ENCODE peak calls at places on chromosomes 2 and 18, in eight cellular contexts. R is heart left ventricle; P is lung microvascular endothelial cell; N is GM03348; J is astrocyte of the spinal cord; H is stimulated activated CD4-positive, alpha-beta T cell treated with anti-CD3 and anti-CD28 coated beads, Interleukin-4, amount 100 ng/mL, for 24 hours; Z is amygdala; K is RKO. A is an unnamed sample.

GRCh38 chr2:239519921-239520585 is 119.2 kb upstream of the HDAC4 start:
- DNase-seq in J (no peak), P (no peak), K (no peak), N (no peak), Z (no peak), R (no peak), H (no peak), A (no peak)

GRCh38 chr2:8412586-8412985 is 269.3 kb upstream of the ID2 start:
- DNase-seq in Z (no peak), R (no peak), J (no peak), H (no peak), N (peak), K (no peak), P (no peak), A (no peak)

GRCh38 chr2:36886664-36887063 is 79.7 kb downstream of the STRN start:
- DNase-seq in R (no peak), Z (no peak), J (peak), N (peak), K (no peak), H (no peak), P (no peak), A (no peak)

GRCh38 chr2:55947759-55948158 is 24.2 kb upstream of the EFEMP1 start:
- DNase-seq in K (no peak), Z (no peak), H (no peak), P (peak), N (no peak), R (no peak), J (no peak), A (no peak)

GRCh38 chr2:85976106-85976920 is 87.5 kb upstream of the ST3GAL5 start:
- DNase-seq in R (peak), H (no peak), P (no peak), N (no peak), Z (no peak), K (no peak), J (no peak), A (no peak)

GRCh38 chr2:217930783-217931563 is 71.8 kb downstream of the TNS1 start:
- DNase-seq in P (no peak), Z (no peak), K (no peak), R (no peak), H (no peak), J (no peak), N (no peak), A (no peak)

GRCh38 chr2:72325592-72326422 is 178.1 kb upstream of the CYP26B1 start:
- DNase-seq in H (peak), R (no peak), P (peak), Z (no peak), N (peak), K (peak), J (no peak), A (peak)

GRCh38 chr2:177396630-177397460 is 4.3 kb downstream of the AGPS start:
- DNase-seq in J (peak), Z (no peak), N (peak), R (no peak), H (no peak), K (peak), P (peak), A (no peak)

GRCh38 chr18:3147935-3148554 is 71.7 kb downstream of the MYOM1 start:
- DNase-seq in N (no peak), J (no peak), K (no peak), H (no peak), Z (no peak), R (no peak), P (no peak), A (no peak)

GRCh38 chr18:45291616-45292612 is 323.4 kb upstream of the SLC14A2 start:
- DNase-seq in Z (no peak), P (no peak), N (no peak), R (no peak), H (no peak), K (peak), J (peak), A (no peak)

GRCh38 chr18:61635901-61636528 is 256.8 kb downstream of the RNF152 start:
- DNase-seq in K (peak), Z (peak), N (peak), R (peak), J (peak), H (peak), P (peak), A (peak)

GRCh38 chr2:173059941-173060575 is 15.6 kb upstream of the MAP3K20 start:
- DNase-seq in K (no peak), P (no peak), J (no peak), N (peak), R (no peak), Z (no peak), H (no peak), A (peak)

GRCh38 chr2:232951891-232952290 is 61.2 kb downstream of the NGEF start:
- DNase-seq in J (no peak), Z (no peak), H (no peak), P (no peak), K (peak), N (no peak), R (no peak), A (no peak)

GRCh38 chr18:73093687-73094250 is 226.0 kb upstream of the NETO1 start:
- DNase-seq in H (no peak), P (no peak), R (no peak), J (no peak), K (no peak), Z (no peak), N (no peak), A (no peak)

GRCh38 chr2:189408294-189408693 is 33.0 kb upstream of the WDR75 start:
- DNase-seq in N (no peak), P (no peak), H (no peak), J (no peak), R (no peak), K (no peak), Z (no peak), A (no peak)

GRCh38 chr2:219104107-219105050 is 43.7 kb upstream of the IHH start:
- DNase-seq in R (no peak), H (peak), N (peak), P (peak), Z (no peak), K (peak), J (peak), A (peak)

GRCh38 chr18:29285471-29285870 is 1108.5 kb upstream of the CDH2 start:
- DNase-seq in H (no peak), N (no peak), K (no peak), J (no peak), Z (no peak), P (no peak), R (no peak), A (no peak)

GRCh38 chr2:226977775-226978190 is 141.9 kb downstream of the RHBDD1 start:
- DNase-seq in Z (no peak), H (no peak), P (no peak), N (no peak), R (no peak), K (no peak), J (peak), A (no peak)

GRCh38 chr2:133209325-133209724 is 358.9 kb downstream of the NCKAP5 start:
- DNase-seq in K (no peak), N (no peak), H (no peak), P (no peak), J (no peak), R (no peak), Z (no peak), A (no peak)

GRCh38 chr18:3008546-3008945 is 4.4 kb downstream of the LPIN2 start:
- DNase-seq in H (no peak), N (peak), Z (no peak), J (peak), K (peak), R (no peak), P (peak), A (no peak)

GRCh38 chr18:49460958-49461601 is 635 bp upstream of the DYM start:
- DNase-seq in Z (no peak), H (no peak), K (no peak), J (no peak), N (no peak), P (no peak), R (no peak), A (no peak)

A was measured in SK-MEL-5.